ENCODE peak calls at places on chromosomes 16 and 17, in six cellular contexts. U is H1, L is right atrium auricular region, V is DND-41, B is A549, P is thoracic aorta. A is an unnamed sample. For H3K4me1, the result is how much of the 10 kb centered on the place peaks cover.

GRCh38 chr16:17413508-17413907 is 57.3 kb downstream of the XYLT1 start:
- DNase-seq in V (no peak), B (no peak), U (no peak), P (no peak), L (no peak), A (no peak)

GRCh38 chr17:81656118-81656743 is at the start of gene PDE6G:
- DNase-seq in U (no peak), L (no peak), V (no peak), P (no peak), B (no peak), A (no peak)

GRCh38 chr16:85963746-85964370 is 64.9 kb downstream of the IRF8 start:
- DNase-seq in V (no peak), L (peak), U (no peak), P (no peak), B (no peak), A (no peak)

GRCh38 chr16:81060576-81061306 is 16.3 kb downstream of the C16orf46 start:
- DNase-seq in V (no peak), U (no peak), P (no peak), B (no peak), L (no peak), A (no peak)

GRCh38 chr17:48238933-48239602 is 131.5 kb downstream of the SNX11 start:
- DNase-seq in L (no peak), V (no peak), P (no peak), U (no peak), B (no peak), A (no peak)

GRCh38 chr17:66044083-66044482 is 147.8 kb downstream of the CEP112 start:
- DNase-seq in P (no peak), L (no peak), U (no peak), B (no peak), V (no peak), A (no peak)

GRCh38 chr17:924711-925480 is 54.7 kb downstream of the NXN start:
- DNase-seq in U (no peak), B (no peak), V (no peak), L (no peak), P (no peak), A (no peak)

GRCh38 chr17:62929320-62929719 is 36.7 kb upstream of the TANC2 start:
- DNase-seq in P (no peak), U (no peak), B (no peak), V (no peak), L (no peak), A (no peak)

GRCh38 chr16:70700101-70701020 is 14.5 kb upstream of the MTSS2 start:
- DNase-seq in V (no peak), L (no peak), U (no peak), P (no peak), B (no peak), A (no peak)

GRCh38 chr17:59381716-59382570 is 50.5 kb downstream of the YPEL2 start:
- DNase-seq in P (no peak), V (no peak), U (no peak), L (no peak), B (no peak), A (no peak)

GRCh38 chr17:57262557-57262956 is 6.2 kb downstream of the MSI2 start:
- DNase-seq in L (no peak), U (no peak), B (no peak), V (no peak), P (no peak), A (no peak)

GRCh38 chr16:15576960-15577958 is 65.7 kb downstream of the MARF1 start:
- DNase-seq in V (no peak), P (no peak), L (no peak), U (no peak), B (no peak), A (no peak)

GRCh38 chr16:11793840-11794239 is 3.2 kb downstream of the ZC3H7A start:
- DNase-seq in B (no peak), U (no peak), L (no peak), P (no peak), V (no peak), A (no peak)

GRCh38 chr17:39235555-39236221 is 9.9 kb upstream of the STAC2 start:
- DNase-seq in P (no peak), L (no peak), V (peak), U (peak), B (peak), A (peak)

GRCh38 chr16:53744449-53744848 is 40.5 kb downstream of the FTO start:
- DNase-seq in P (no peak), B (no peak), U (no peak), L (no peak), V (peak), A (no peak)

GRCh38 chr16:15759070-15759469 is 97.8 kb downstream of the MYH11 start:
- DNase-seq in V (no peak), L (no peak), U (no peak), P (no peak), B (no peak), A (no peak)

GRCh38 chr17:77423589-77424451 is 283.1 kb downstream of the SEC14L1 start:
- DNase-seq in P (peak), U (no peak), V (no peak), L (peak), B (no peak), A (no peak)

GRCh38 chr16:12420661-12421209 is 383.0 kb downstream of the CPPED1 start:
- DNase-seq in V (no peak), L (no peak), B (no peak), P (no peak), U (no peak), A (no peak)

GRCh38 chr17:79340286-79340685 is 265.7 kb downstream of the ENGASE start:
- DNase-seq in P (no peak), V (no peak), U (no peak), B (no peak), L (no peak), A (no peak)

GRCh38 chr17:6365187-6365943 is 69.6 kb downstream of the AIPL1 start:
- DNase-seq in L (no peak), B (peak), U (no peak), P (no peak), V (no peak), A (no peak)

GRCh38 chr17:79144090-79144610 is 69.5 kb downstream of the ENGASE start:
- DNase-seq in P (no peak), U (no peak), L (no peak), B (no peak), V (no peak), A (no peak)

GRCh38 chr16:68289621-68290329 is 21.0 kb downstream of the SLC7A6OS start:
- DNase-seq in U (no peak), V (no peak), P (no peak), B (no peak), L (no peak), A (peak)

GRCh38 chr16:2457946-2458345 is 2.0 kb upstream of the TEDC2 start:
- DNase-seq in P (no peak), V (no peak), U (no peak), B (no peak), L (no peak), A (no peak)

GRCh38 chr17:44826123-44826790 is 3.8 kb downstream of the GJC1 start:
- DNase-seq in U (no peak), L (no peak), V (no peak), B (no peak), P (no peak), A (no peak)

GRCh38 chr17:57109393-57110151 is 24.5 kb downstream of the AKAP1 start:
- DNase-seq in B (no peak), L (no peak), V (no peak), U (no peak), P (no peak), A (no peak)

GRCh38 chr16:85998868-85999729 is 100.1 kb downstream of the IRF8 start:
- DNase-seq in B (no peak), L (no peak), V (no peak), U (no peak), P (no peak), A (no peak)

GRCh38 chr17:2053380-2054261 is 1.3 kb upstream of the HIC1 start:
- DNase-seq in L (peak), P (no peak), U (no peak), V (peak), B (peak), A (peak)

GRCh38 chr17:74737299-74738050 is 419 bp downstream of the RAB37 start:
- DNase-seq in U (no peak), P (no peak), B (peak), V (peak), L (no peak), A (no peak)
- H3K4me3 ChIP-seq in U (peak), P (peak), B (peak), V (peak), L (peak), A (peak)

DNA sequence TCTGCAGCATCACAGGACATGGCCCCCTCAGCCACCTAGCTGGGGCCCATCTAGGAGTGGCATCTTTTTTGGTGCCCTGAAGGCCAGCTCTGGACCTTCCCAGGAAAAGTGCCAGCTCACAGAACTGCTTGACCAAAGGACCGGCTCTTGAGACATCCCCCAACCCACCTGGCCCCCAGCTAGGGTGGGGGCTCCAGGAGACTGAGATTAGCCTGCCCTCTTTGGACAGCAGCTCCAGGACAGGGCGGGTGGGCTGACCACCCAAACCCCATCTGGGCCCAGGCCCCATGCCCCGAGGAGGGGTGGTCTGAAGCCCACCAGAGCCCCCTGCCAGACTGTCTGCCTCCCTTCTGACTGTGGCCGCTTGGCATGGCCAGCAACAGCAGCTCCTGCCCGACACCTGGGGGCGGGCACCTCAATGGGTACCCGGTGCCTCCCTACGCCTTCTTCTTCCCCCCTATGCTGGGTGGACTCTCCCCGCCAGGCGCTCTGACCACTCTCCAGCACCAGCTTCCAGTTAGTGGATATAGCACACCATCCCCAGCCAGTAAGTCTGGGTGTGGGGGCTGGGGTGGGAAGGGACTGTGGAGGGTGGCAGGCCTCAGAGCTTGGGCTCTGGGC is 22.0 kb downstream of the RARA start:
- DNase-seq in L (no peak), U (no peak), B (no peak), V (no peak), P (no peak), A (no peak)
- H3K4me1 ChIP-seq in L (half or more), U (under half), B (half or more), V (under half), P (half or more), A (half or more)

DNA sequence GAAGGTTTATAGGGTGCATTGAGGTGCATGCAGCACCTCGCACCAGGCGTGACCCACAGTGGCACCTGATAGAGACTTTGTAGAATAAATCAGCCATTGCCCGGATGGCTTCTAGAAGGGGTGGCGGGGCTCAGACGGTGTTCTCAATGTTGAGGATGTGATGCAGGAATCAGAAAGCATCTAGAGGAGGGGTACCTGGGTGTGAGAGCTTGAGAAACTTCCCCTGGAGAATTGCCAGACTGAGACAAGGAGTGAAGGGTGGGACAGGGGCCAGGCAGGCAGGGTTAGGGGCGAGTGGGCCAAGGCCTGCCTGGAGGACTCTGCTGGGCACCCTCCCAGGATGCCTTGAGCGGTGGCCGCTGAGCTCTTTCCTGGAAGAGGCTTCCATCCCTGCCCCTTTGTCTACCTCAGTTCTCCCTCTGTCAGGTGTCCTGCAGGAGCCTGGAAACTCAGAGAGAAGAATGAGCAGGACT is 9.3 kb upstream of the ADGRG1 start:
- DNase-seq in L (no peak), P (no peak), V (no peak), U (no peak), B (no peak), A (no peak)
- H3K27ac ChIP-seq in L (no peak), P (no peak), V (no peak), U (no peak), B (peak), A (no peak)

DNA sequence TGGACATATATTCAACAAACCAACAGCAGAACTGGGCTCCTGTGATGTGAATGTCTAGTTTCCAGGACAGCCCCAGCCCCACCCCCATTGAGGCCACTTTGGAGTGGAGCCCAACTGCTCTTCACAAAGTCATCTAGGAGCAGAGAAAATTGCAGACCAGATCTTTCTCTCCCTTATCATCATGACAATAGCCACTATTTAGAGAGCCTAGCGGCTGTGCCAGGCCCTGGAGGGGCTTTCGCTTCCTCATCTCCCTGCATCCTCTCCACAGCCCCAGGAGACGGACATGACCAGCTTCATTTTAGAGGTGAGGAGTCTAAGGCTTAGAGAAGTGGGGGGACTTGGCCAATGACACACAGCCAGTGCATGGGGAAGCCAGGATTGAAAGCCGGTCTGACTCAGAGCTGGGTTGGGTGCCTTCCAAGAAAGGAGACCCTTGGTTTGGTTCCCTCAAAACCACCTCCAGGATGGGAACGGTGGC is 1.4 kb downstream of the PRSS8 start:
- DNase-seq in L (no peak), U (no peak), V (no peak), P (no peak), B (no peak), A (no peak)
- H3K4me3 ChIP-seq in L (no peak), U (peak), V (no peak), P (no peak), B (no peak), A (no peak)

GRCh38 chr17:72417627-72418026 is 296.8 kb downstream of the SOX9 start:
- DNase-seq in U (no peak), B (no peak), P (no peak), V (no peak), L (no peak), A (no peak)

GRCh38 chr17:72414032-72414396 is 293.2 kb downstream of the SOX9 start:
- DNase-seq in P (no peak), U (no peak), L (no peak), V (no peak), B (no peak), A (no peak)

GRCh38 chr17:72414967-72415853 is 294.4 kb downstream of the SOX9 start:
- DNase-seq in P (no peak), B (no peak), L (no peak), U (no peak), V (no peak), A (no peak)

GRCh38 chr17:72416054-72416691 is 295.4 kb downstream of the SOX9 start:
- DNase-seq in U (no peak), B (no peak), L (no peak), V (no peak), P (no peak), A (no peak)

DNA sequence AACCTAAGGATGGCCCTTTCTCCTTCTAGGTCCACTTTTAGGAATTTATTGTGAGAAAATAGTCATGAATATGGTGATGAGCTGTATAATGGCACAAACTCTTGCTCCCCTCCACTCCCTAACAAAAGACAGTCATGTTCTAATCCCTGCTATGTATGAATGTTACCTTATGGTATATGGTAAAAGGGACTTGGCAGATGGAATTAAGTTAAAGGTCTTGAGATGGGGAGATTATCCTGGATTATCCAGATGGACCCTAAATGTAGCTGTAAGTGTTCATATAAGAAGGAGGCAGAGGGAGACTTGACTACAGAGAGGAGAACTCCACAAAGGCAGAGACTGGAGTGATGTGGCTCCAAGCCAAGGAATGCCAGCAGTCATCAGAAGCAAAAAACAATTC is 296.1 kb downstream of the SOX9 start:
- DNase-seq in P (no peak), U (no peak), V (no peak), L (no peak), B (no peak), A (no peak)
- H3K4me1 ChIP-seq in P (under half), U (under half), V (under half), L (under half), B (under half), A (under half)

GRCh38 chr17:17809527-17810373 is 27.0 kb downstream of the SREBF1 start:
- DNase-seq in U (peak), B (no peak), P (no peak), L (no peak), V (no peak), A (no peak)

GRCh38 chr17:17808706-17809432 is 27.9 kb downstream of the SREBF1 start:
- DNase-seq in B (no peak), P (no peak), U (no peak), V (no peak), L (no peak), A (no peak)

GRCh38 chr17:17811381-17812210 is 25.2 kb downstream of the SREBF1 start:
- DNase-seq in V (no peak), U (no peak), L (no peak), B (no peak), P (no peak), A (no peak)

GRCh38 chr17:17812211-17813054 is 24.4 kb downstream of the SREBF1 start:
- DNase-seq in V (peak), L (peak), U (no peak), B (peak), P (no peak), A (peak)

DNA sequence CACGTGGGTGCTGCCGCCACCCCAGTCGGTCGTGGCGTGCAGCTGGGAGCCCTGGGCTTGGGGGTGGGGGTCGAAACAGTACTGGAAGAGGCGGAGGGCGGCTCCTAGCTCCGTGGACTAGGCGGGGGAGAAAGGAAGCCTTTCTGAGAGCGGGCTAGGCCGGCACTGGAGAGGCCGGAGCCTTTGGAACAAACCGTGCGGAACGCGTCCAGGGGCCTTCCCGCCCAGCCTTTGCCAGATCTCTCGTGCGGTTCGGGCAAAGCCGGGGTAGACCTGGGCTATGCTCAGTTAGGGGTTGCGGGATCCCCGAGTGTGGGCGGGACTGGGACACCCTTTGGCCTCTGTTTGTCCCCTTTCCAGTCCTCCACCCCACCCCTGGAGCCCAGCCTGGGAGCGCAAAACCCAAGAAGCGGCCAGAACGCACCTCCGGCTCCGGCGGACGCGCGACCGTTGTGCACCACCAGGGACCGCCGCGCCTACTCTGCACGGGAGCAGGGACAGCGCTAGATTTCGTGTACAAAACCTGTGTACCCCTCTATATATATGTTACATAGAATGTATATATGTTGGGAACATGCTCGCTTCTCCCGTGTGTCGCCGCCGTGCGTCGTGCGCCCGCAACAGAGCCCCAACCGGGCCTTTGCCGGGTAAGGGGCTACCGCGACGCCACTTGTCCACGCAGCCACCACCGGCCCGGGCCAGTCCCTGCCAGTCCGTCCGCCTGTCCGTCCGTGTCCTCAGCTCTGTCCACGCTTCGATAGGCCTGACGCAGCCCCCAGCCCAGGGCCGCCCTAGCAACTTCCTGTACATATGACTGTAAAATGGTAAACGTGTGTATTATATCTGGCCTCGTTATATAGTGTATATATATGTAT is 26.2 kb downstream of the SREBF1 start:
- DNase-seq in L (no peak), B (no peak), U (no peak), P (no peak), V (no peak), A (no peak)
- H3K27ac ChIP-seq in L (peak), B (no peak), U (no peak), P (peak), V (no peak), A (no peak)

GRCh38 chr16:84630446-84631152 is 12.7 kb upstream of the COTL1 start:
- DNase-seq in U (no peak), V (no peak), P (no peak), B (no peak), L (no peak), A (no peak)
- H3K4me3 ChIP-seq in U (no peak), V (no peak), P (no peak), B (no peak), L (no peak), A (peak)

DNA sequence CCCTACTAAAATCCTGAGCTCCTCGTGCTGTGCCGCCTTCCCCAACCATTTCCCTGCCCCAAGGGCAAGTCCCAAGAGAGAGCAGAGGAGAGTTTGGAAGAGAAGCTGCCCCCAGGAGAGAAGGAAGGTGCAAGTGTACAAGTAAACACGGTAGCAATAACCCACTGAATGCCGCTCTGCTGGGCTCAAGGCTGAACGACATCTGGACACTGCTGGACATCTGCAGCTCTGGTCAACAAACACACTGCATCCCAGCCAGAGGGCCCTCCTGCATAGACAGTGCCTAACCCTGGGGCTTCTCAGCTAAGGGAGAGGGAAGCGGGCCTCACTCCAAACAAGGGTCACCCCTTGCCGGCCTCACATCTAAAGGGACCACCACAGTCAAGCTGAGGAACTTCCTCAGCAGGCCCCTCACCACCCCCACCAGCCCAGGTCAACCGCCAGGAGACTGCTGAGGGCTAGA is 12.7 kb downstream of the JUP start:
- DNase-seq in V (no peak), P (no peak), U (no peak), L (no peak), B (no peak), A (no peak)
- H3K4me1 ChIP-seq in V (under half), P (half or more), U (half or more), L (half or more), B (half or more), A (under half)

GRCh38 chr16:50160495-50161164 is 7.5 kb downstream of the TENT4B start:
- DNase-seq in P (no peak), V (no peak), U (no peak), L (no peak), B (no peak), A (no peak)
- H3K27ac ChIP-seq in P (peak), V (no peak), U (no peak), L (no peak), B (no peak), A (no peak)